ENCODE peak calls at places on chromosomes 1 and 21, in five cellular contexts. Q is WTC11, J is GM12878, V is K562, P is HepG2. O is an unnamed sample.

GRCh38 chr1:57218487-57219079 is 205.3 kb downstream of the DAB1 start:
- DNase-seq in Q (no peak), J (no peak), V (peak), P (no peak), O (no peak)

GRCh38 chr1:97919568-97920261 is 1.1 kb downstream of the DPYD start:
- DNase-seq in Q (no peak), J (no peak), V (no peak), P (no peak), O (no peak)

GRCh38 chr1:41728403-41729202 is 190.1 kb downstream of the HIVEP3 start:
- DNase-seq in Q (no peak), J (peak), V (no peak), P (no peak), O (no peak)

GRCh38 chr1:244779410-244779809 is 56.0 kb upstream of the COX20 start:
- DNase-seq in Q (no peak), J (no peak), V (no peak), P (no peak), O (no peak)

GRCh38 chr1:58862728-58863385 is 79.0 kb upstream of the JUN start:
- DNase-seq in Q (no peak), J (no peak), V (no peak), P (no peak), O (no peak)

GRCh38 chr1:26790551-26790953 is 2.8 kb downstream of the PIGV start:
- DNase-seq in Q (no peak), J (no peak), V (no peak), P (no peak), O (no peak)

GRCh38 chr21:44867999-44868700 is 5.3 kb downstream of the PTTG1IP start:
- DNase-seq in Q (no peak), J (no peak), V (no peak), P (no peak), O (no peak)

GRCh38 chr1:243713470-243714186 is 136.4 kb downstream of the AKT3 start:
- DNase-seq in Q (no peak), J (no peak), V (no peak), P (no peak), O (no peak)

GRCh38 chr1:64623750-64624445 is 121.0 kb upstream of the RAVER2 start:
- DNase-seq in Q (no peak), J (no peak), V (no peak), P (no peak), O (no peak)

GRCh38 chr1:161304927-161305871 is 4.6 kb downstream of the MPZ start:
- DNase-seq in Q (no peak), J (no peak), V (no peak), P (no peak), O (no peak)

GRCh38 chr1:157968503-157968902 is 24.9 kb upstream of the KIRREL1 start:
- DNase-seq in Q (no peak), J (no peak), V (no peak), P (no peak), O (peak)

GRCh38 chr21:8994640-8995511 is 1526.5 kb upstream of the TPTE start:
- DNase-seq in Q (no peak), J (no peak), V (peak), P (peak), O (peak)

GRCh38 chr21:44051462-44051941 is 39.4 kb downstream of the TRAPPC10 start:
- DNase-seq in Q (no peak), J (no peak), V (no peak), P (no peak), O (no peak)

GRCh38 chr1:44553771-44554170 is 120.5 kb downstream of the TMEM53 start:
- DNase-seq in Q (no peak), J (no peak), V (no peak), P (no peak), O (peak)

GRCh38 chr1:90753556-90753955 is 36.5 kb upstream of the BARHL2 start:
- DNase-seq in Q (no peak), J (no peak), V (no peak), P (no peak), O (no peak)

GRCh38 chr21:15732290-15732995 is 2.7 kb downstream of the USP25 start:
- DNase-seq in Q (no peak), J (peak), V (peak), P (peak), O (peak)

GRCh38 chr1:86445919-86446318 is 21.9 kb downstream of the CLCA2 start:
- DNase-seq in Q (no peak), J (no peak), V (no peak), P (no peak), O (no peak)

GRCh38 chr1:164265232-164265631 is 293.8 kb upstream of the PBX1 start:
- DNase-seq in Q (no peak), J (no peak), V (no peak), P (no peak), O (no peak)

GRCh38 chr21:27154451-27155129 is 187.7 kb upstream of the ADAMTS5 start:
- DNase-seq in Q (no peak), J (no peak), V (no peak), P (no peak), O (no peak)

GRCh38 chr1:109258481-109259466 is 9.4 kb downstream of the CELSR2 start:
- DNase-seq in Q (no peak), J (no peak), V (no peak), P (no peak), O (no peak)

GRCh38 chr1:223133824-223134435 is 9.1 kb downstream of the TLR5 start:
- DNase-seq in Q (peak), J (peak), V (peak), P (peak), O (peak)

GRCh38 chr1:223137402-223138100 is 5.5 kb downstream of the TLR5 start:
- DNase-seq in Q (no peak), J (no peak), V (no peak), P (peak), O (no peak)

GRCh38 chr1:223136086-223136485 is 7.0 kb downstream of the TLR5 start:
- DNase-seq in Q (peak), J (no peak), V (peak), P (no peak), O (no peak)

GRCh38 chr1:223133301-223133823 is 9.7 kb downstream of the TLR5 start:
- DNase-seq in Q (no peak), J (no peak), V (no peak), P (no peak), O (no peak)

GRCh38 chr1:223135176-223135575 is 7.9 kb downstream of the TLR5 start:
- DNase-seq in Q (no peak), J (no peak), V (no peak), P (no peak), O (no peak)
- TF ChIP-seq ESRRA in Q (no peak), J (no peak), V (no peak), P (no peak), O (no peak)

GRCh38 chr21:32136546-32136945 is 142.3 kb downstream of the MIS18A start:
- DNase-seq in Q (no peak), J (no peak), V (no peak), P (no peak), O (no peak)

GRCh38 chr21:32132911-32133310 is 145.9 kb downstream of the MIS18A start:
- DNase-seq in Q (no peak), J (no peak), V (no peak), P (no peak), O (no peak)

GRCh38 chr21:32137266-32137665 is 141.6 kb downstream of the MIS18A start:
- DNase-seq in Q (no peak), J (peak), V (no peak), P (no peak), O (no peak)

GRCh38 chr21:32134441-32135159 is 144.2 kb downstream of the MIS18A start:
- DNase-seq in Q (no peak), J (no peak), V (no peak), P (no peak), O (no peak)

GRCh38 chr21:32135401-32136363 is 143.2 kb downstream of the MIS18A start:
- DNase-seq in Q (no peak), J (peak), V (no peak), P (no peak), O (no peak)
- TF ChIP-seq ESRRA in Q (no peak), J (no peak), V (no peak), P (no peak), O (no peak)

DNA sequence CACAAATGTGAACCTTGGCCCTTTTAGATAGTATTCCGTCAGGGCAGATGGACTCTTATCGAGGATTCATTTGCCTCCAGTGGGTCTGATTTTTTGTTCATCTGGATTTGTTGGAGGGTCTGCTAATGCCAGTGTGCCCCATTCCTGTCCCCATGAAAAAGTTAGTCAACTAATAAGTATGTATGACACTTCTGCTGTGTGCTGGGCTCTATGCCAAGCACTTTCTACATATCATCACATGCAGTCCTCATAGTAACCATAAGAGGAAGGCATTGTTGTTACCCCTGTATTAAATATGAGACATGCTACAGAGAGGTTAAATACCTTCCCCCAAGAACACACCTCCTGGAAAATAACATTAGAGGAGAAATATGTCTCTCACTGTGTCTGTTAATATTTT is 46.6 kb upstream of the MAB21L3 start:
- DNase-seq in Q (no peak), J (no peak), V (no peak), P (no peak), O (no peak)
- TF ChIP-seq ESRRA in Q (no peak), J (no peak), V (no peak), P (no peak), O (no peak)

GRCh38 chr1:175150596-175151319 is 41.8 kb downstream of the KIAA0040 start:
- DNase-seq in Q (peak), J (no peak), V (no peak), P (no peak), O (no peak)
- TF ChIP-seq ESRRA in Q (no peak), J (no peak), V (no peak), P (no peak), O (no peak)

DNA sequence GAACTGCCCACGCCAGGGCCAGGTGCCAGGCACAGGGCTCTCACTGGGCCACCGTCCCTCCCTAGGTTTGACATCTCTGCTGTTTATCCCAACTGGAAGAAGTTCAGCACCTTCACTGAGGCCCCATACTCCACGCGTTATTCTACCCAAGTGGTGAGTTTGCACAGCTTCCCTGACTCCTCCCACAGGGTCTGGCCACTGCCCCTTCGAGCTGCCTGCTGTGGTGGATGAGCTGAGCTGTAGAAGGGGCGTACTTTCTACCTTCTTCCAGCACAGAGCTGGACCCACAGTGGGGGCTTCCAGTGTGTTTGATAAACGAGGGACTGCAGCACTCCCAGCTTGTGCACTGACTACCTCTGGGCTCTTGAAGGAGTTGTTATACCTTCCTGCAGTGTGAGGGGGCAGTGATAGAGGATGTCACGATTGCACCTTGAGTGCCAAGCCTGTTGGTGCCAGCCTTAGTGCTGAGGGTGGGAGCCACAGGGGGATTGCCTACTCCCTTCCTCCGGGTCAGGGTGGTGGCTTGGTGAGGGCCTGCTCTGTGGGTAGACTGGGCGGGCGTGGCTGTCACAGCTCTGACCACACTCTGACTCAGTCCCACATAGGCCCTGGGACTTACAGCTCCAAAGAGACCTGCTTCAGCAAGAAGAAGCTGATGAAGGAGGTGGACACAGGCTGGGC is 5.9 kb upstream of the TTC22 start:
- DNase-seq in Q (no peak), J (no peak), V (no peak), P (no peak), O (no peak)
- TF ChIP-seq ESRRA in Q (no peak), J (no peak), V (no peak), P (no peak), O (no peak)

GRCh38 chr1:155177192-155177917 is 3.7 kb downstream of the TRIM46 start:
- DNase-seq in Q (no peak), J (no peak), V (no peak), P (no peak), O (no peak)
- TF ChIP-seq ESRRA in Q (no peak), J (no peak), V (no peak), P (no peak), O (no peak)

GRCh38 chr21:32884062-32884461 is 112.5 kb upstream of the PAXBP1 start:
- DNase-seq in Q (peak), J (no peak), V (peak), P (no peak), O (peak)
- TF ChIP-seq ESRRA in Q (no peak), J (no peak), V (no peak), P (no peak), O (no peak)

GRCh38 chr21:14572206-14572780 is 26.2 kb upstream of the SAMSN1 start:
- DNase-seq in Q (no peak), J (no peak), V (no peak), P (no peak), O (no peak)
- TF ChIP-seq ESRRA in Q (no peak), J (no peak), V (no peak), P (no peak), O (no peak)

DNA sequence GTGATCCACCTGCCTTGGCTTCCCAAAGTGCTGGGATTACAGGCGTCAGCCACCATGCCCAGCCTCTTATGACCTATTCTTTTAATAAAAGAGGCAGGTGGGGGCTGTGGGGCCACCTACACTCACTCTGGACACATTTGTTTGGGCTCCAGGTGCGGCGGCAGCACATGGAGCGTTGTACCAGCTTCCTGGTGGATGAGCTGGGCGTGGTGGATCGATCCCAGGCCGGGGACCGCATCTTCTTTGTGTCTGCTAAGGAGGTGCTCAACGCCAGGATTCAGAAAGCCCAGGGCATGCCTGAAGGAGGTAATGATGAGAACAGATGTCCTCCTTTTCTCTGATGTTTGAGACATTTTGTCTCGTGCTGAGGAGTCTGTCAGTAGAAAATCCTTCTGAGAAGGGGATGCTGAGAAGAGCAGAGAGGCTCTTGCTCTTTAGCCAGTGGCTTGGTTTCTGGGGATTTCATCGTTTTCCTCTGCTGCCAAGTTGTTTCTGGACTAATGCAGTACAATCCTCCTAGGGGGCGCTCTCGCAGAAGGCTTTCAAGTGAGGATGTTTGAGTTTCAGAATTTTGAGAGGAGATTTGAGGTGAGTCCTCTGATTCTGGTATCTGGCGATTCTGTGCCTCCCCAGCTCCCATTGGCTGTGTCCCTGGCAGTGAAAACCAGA is 17.9 kb upstream of the MIIP start:
- DNase-seq in Q (peak), J (no peak), V (peak), P (peak), O (peak)
- TF ChIP-seq ESRRA in Q (no peak), J (no peak), V (no peak), P (no peak), O (no peak)

GRCh38 chr1:39977202-39977601 is 22.3 kb downstream of the MFSD2A start:
- DNase-seq in Q (no peak), J (no peak), V (no peak), P (no peak), O (no peak)
- TF ChIP-seq ESRRA in Q (no peak), J (no peak), V (no peak), P (no peak), O (no peak)